ENCODE peak calls at places on chromosome 6, in eight cellular contexts. J, S, H, A, U, G, O and Q are unnamed samples. For H3K4me1, the result is how much of the 10 kb centered on the place peaks cover.

GRCh38 chr6:23354004-23354403 is 772.0 kb upstream of the NRSN1 start:
- DNase-seq in J (no peak), S (no peak), H (no peak), A (no peak), U (no peak), G (no peak), O (no peak), Q (no peak)

GRCh38 chr6:107822154-107823046 is 1.7 kb downstream of the SCML4 start:
- DNase-seq in J (peak), S (no peak), H (no peak), A (peak), U (no peak), G (no peak), O (no peak), Q (no peak)

GRCh38 chr6:108838101-108838717 is 10.0 kb upstream of the ARMC2 start:
- DNase-seq in J (no peak), S (no peak), H (no peak), A (no peak), U (peak), G (no peak), O (no peak), Q (peak)

GRCh38 chr6:120938164-120938875 is 396.0 kb downstream of the TBC1D32 start:
- DNase-seq in J (no peak), S (no peak), H (no peak), A (no peak), U (no peak), G (no peak), O (no peak), Q (no peak)

GRCh38 chr6:35058041-35058675 is 83.0 kb downstream of the TCP11 start:
- DNase-seq in J (no peak), S (no peak), H (no peak), A (no peak), U (peak), G (no peak), O (no peak), Q (no peak)

GRCh38 chr6:166910601-166911000 is 45.7 kb downstream of the RNASET2 start:
- DNase-seq in J (no peak), S (no peak), H (no peak), A (no peak), U (peak), G (no peak), O (no peak), Q (no peak)

GRCh38 chr6:36083446-36083845 is 46.9 kb upstream of the MAPK13 start:
- DNase-seq in J (no peak), S (no peak), H (no peak), A (no peak), U (peak), G (no peak), O (no peak), Q (peak)

GRCh38 chr6:170251776-170252571 is 38.9 kb downstream of the DLL1 start:
- DNase-seq in J (no peak), S (no peak), H (no peak), A (no peak), U (no peak), G (peak), O (no peak), Q (peak)

GRCh38 chr6:154410619-154411044 is 54.0 kb upstream of the IPCEF1 start:
- DNase-seq in J (no peak), S (no peak), H (peak), A (peak), U (peak), G (peak), O (peak), Q (peak)

GRCh38 chr6:75096986-75097385 is 108.9 kb downstream of the COL12A1 start:
- DNase-seq in J (no peak), S (no peak), H (no peak), A (no peak), U (no peak), G (no peak), O (no peak), Q (no peak)

GRCh38 chr6:21426841-21427490 is 166.6 kb upstream of the SOX4 start:
- DNase-seq in J (no peak), S (no peak), H (no peak), A (no peak), U (peak), G (no peak), O (no peak), Q (no peak)

GRCh38 chr6:81997091-81997926 is 244.8 kb upstream of the TENT5A start:
- DNase-seq in J (no peak), S (no peak), H (peak), A (no peak), U (peak), G (no peak), O (no peak), Q (no peak)

GRCh38 chr6:28449056-28449455 is 5.8 kb upstream of the ZSCAN23 start:
- DNase-seq in J (no peak), S (no peak), H (no peak), A (no peak), U (no peak), G (no peak), O (no peak), Q (no peak)

GRCh38 chr6:137926207-137926731 is 59.2 kb downstream of the TNFAIP3 start:
- DNase-seq in J (no peak), S (peak), H (peak), A (no peak), U (peak), G (peak), O (no peak), Q (no peak)

DNA sequence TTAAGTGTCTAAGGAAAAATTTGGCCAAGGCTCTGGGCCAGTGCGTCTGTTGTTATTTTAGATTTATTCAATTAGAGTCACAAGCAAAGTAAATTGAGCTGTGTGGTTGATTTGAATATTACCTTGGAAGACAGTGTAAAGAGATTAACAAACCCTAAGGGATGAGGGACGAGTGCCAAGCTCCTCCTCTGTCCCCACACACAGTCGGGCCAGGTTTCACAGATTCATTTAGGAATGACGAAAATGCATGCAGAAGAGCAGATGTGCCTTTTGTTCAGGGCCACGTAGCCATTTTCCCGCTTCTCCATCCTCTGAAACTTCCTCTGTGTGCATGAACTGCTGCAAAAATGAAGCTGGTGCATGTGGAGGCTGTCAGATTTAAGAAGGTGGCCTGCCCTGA is 361.4 kb downstream of the NRN1 start:
- DNase-seq in J (no peak), S (no peak), H (no peak), A (no peak), U (no peak), G (no peak), O (no peak), Q (no peak)
- H3K27ac ChIP-seq in J (no peak), S (no peak), H (no peak), A (no peak), U (no peak), G (no peak), O (no peak), Q (no peak)

DNA sequence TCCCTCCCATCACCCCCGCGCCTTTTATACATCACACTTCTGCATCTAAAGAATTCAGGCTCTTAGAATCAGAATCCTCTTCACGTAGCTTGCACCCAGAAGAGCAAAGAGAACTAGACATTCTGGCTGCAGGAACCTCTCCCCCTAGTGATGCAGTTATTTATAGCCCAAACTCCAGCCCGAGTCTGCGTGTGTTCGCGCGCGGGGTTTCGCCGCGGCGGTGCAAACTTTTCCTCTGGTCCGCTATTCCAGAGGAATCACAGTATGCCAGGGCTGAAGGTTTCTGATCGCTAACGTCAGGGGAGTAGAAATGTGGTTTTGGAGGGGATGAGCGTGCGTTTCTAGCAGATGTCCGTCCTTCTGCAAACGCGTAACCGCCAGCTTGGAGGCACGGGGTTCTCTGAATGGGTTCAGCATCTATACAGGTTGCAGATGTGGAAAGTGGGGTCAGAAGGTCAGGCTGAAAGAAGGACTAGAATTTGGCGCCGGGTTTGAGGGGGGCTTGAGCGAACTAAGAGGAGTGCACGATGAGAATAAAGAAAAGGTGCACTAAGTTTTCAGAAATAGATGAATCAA is 1.9 kb downstream of the EPHA7 start:
- DNase-seq in J (no peak), S (no peak), H (no peak), A (no peak), U (peak), G (no peak), O (no peak), Q (peak)
- H3K4me3 ChIP-seq in J (no peak), S (peak), H (no peak), A (no peak), U (peak), G (no peak), O (no peak), Q (peak)

DNA sequence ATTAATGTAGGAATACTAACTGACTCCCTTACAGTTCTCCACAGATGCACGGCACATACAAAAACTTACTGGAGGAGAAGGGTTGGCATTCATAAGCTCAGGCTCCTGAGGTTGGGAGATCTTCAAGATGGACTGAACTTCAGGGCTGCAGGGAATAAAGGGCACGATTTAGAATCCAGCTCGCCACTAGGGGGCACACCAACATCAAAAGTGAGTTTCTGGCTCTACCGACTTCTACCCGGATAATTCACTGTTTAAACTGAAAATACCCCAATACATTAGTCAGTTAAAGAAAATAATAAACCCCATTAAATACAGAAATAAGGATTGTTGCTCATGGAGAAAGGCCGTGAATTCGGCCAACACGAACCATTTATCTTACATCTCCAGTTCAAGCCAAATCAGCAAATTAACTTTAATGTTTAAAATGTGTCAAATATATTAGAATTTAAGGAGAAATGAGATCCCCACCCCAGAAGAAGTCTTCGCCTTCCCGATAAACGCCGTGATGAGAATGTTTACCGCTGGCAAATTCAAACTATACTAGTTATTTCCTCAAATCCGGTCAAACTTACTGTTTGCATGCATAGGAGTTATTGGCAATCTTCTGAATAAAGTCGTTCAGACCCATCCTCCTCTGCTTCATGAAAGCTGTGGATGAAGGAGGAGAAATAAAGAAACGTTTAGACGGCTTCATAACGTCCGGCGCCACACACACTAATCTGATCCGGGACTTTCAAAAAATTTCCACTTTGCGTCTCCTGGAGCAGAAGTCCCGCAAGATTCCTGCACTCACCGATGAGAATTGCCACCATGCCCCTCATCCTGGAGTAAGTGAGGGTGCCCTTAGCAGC is 121.7 kb upstream of the SLC2A12 start:
- DNase-seq in J (peak), S (peak), H (peak), A (peak), U (peak), G (peak), O (peak), Q (peak)
- H3K4me1 ChIP-seq in J (under half), S (under half), H (under half), A (under half), U (under half), G (under half), O (half or more), Q (under half)

GRCh38 chr6:32183483-32184083 is 470 bp downstream of the AGER start:
- DNase-seq in J (no peak), S (no peak), H (no peak), A (no peak), U (no peak), G (no peak), O (no peak), Q (no peak)
- H3K27ac ChIP-seq in J (peak), S (peak), H (no peak), A (no peak), U (no peak), G (no peak), O (no peak), Q (peak)

GRCh38 chr6:43476744-43477143 is 626 bp upstream of the TJAP1 start:
- DNase-seq in J (no peak), S (no peak), H (no peak), A (no peak), U (no peak), G (no peak), O (no peak), Q (no peak)
- H3K4me3 ChIP-seq in J (peak), S (peak), H (peak), A (no peak), U (peak), G (peak), O (peak), Q (peak)